ENCODE peak calls at places on chromosome 2, in five cellular contexts. K is NAMALWA, U is endothelial cell of umbilical vein, B is Right ventricle myocardium superior, E is islet precursor cell. R is an unnamed sample.

GRCh38 chr2:144508162-144508765 is 11.7 kb downstream of the ZEB2 start:
- DNase-seq in K (peak), U (no peak), B (peak), E (peak), R (no peak)

GRCh38 chr2:144240656-144241339 is 279.1 kb downstream of the ZEB2 start:
- DNase-seq in U (no peak), K (peak), B (no peak), E (no peak), R (no peak)

GRCh38 chr2:74439373-74440004 is 2.2 kb downstream of the RTKN start:
- DNase-seq in K (no peak), B (no peak), U (no peak), E (no peak), R (no peak)

GRCh38 chr2:1516798-1517060 is 103.5 kb downstream of the TPO start:
- DNase-seq in E (no peak), U (no peak), K (no peak), B (no peak), R (no peak)

GRCh38 chr2:43169091-43169936 is 57.1 kb downstream of the ZFP36L2 start:
- DNase-seq in B (peak), U (no peak), K (no peak), E (no peak), R (no peak)

GRCh38 chr2:237132799-237133198 is 47.1 kb downstream of the COPS8 start:
- DNase-seq in E (no peak), K (peak), U (no peak), B (no peak), R (peak)

GRCh38 chr2:55047677-55048299 is 2.5 kb downstream of the RTN4 start:
- DNase-seq in K (peak), E (no peak), U (peak), B (no peak), R (peak)

GRCh38 chr2:227115761-227116160 is 48.2 kb downstream of the COL4A4 start:
- DNase-seq in U (no peak), B (no peak), K (no peak), E (no peak), R (no peak)

GRCh38 chr2:43387092-43388062 is 161.0 kb upstream of the ZFP36L2 start:
- DNase-seq in U (peak), E (no peak), B (no peak), K (no peak), R (no peak)

GRCh38 chr2:3956892-3957291 is 253.5 kb downstream of the DCDC2C start:
- DNase-seq in K (no peak), E (no peak), U (no peak), B (no peak), R (peak)

GRCh38 chr2:197152451-197153228 is 157.9 kb downstream of the ANKRD44 start:
- DNase-seq in E (no peak), B (no peak), U (no peak), K (peak), R (no peak)

GRCh38 chr2:26940001-26940400 is 30.4 kb upstream of the MAPRE3 start:
- DNase-seq in E (no peak), U (no peak), B (no peak), K (no peak), R (no peak)

GRCh38 chr2:188598551-188598950 is 306.9 kb downstream of the GULP1 start:
- DNase-seq in U (peak), K (no peak), E (no peak), B (no peak), R (no peak)

GRCh38 chr2:123518387-123518786 is 506.7 kb upstream of the CNTNAP5 start:
- DNase-seq in B (no peak), K (no peak), E (no peak), U (no peak), R (peak)

GRCh38 chr2:108407864-108408729 is 30.3 kb downstream of the SULT1C4 start:
- DNase-seq in U (no peak), K (no peak), B (no peak), E (no peak), R (no peak)

GRCh38 chr2:11427224-11427623 is 38.7 kb downstream of the E2F6 start:
- DNase-seq in B (no peak), E (peak), K (no peak), U (no peak), R (no peak)

GRCh38 chr2:27746325-27746724 is 25.2 kb upstream of the MRPL33 start:
- DNase-seq in K (no peak), B (no peak), E (no peak), U (no peak), R (no peak)

GRCh38 chr2:23916727-23917458 is 10.0 kb downstream of the ATAD2B start:
- DNase-seq in U (no peak), E (no peak), B (no peak), K (peak), R (no peak)

GRCh38 chr2:86477349-86477748 is 36.2 kb downstream of the KDM3A start:
- DNase-seq in U (no peak), E (no peak), B (no peak), K (no peak), R (no peak)

GRCh38 chr2:54384301-54385035 is 71.7 kb upstream of the SPTBN1 start:
- DNase-seq in U (no peak), E (no peak), B (no peak), K (no peak), R (no peak)

GRCh38 chr2:30113617-30114293 is 33.1 kb upstream of the YPEL5 start:
- DNase-seq in B (no peak), E (peak), U (peak), K (no peak), R (no peak)

GRCh38 chr2:207847098-207847806 is 77.5 kb upstream of the FZD5 start:
- DNase-seq in U (peak), B (no peak), E (no peak), K (no peak), R (no peak)

GRCh38 chr2:24832991-24833671 is 39.9 kb downstream of the CENPO start:
- DNase-seq in U (no peak), K (no peak), E (no peak), B (no peak), R (peak)

GRCh38 chr2:134220525-134220924 is 33.3 kb upstream of the MGAT5 start:
- DNase-seq in K (no peak), E (peak), B (no peak), U (no peak), R (no peak)

GRCh38 chr2:63982335-63982734 is 36.9 kb downstream of the VPS54 start:
- DNase-seq in K (no peak), U (no peak), E (no peak), B (no peak), R (no peak)

GRCh38 chr2:165698621-165698946 is 95.5 kb downstream of the GALNT3 start:
- DNase-seq in U (peak), B (no peak), K (peak), E (peak), R (peak)